ENCODE peak calls at places on chromosomes 5 and 9, in four cellular contexts. L, D, J and O are unnamed samples.

GRCh38 chr5:124981901-124982300 is 235.5 kb upstream of the ZNF608 start:
- DNase-seq in L (peak), J (no peak), D (no peak), O (no peak)

GRCh38 chr9:95005276-95006141 is 279.0 kb downstream of the AOPEP start:
- DNase-seq in L (no peak), J (no peak), D (no peak), O (no peak)

GRCh38 chr5:675111-675875 is 17.9 kb downstream of the TPPP start:
- DNase-seq in D (no peak), J (no peak), L (no peak), O (no peak)

GRCh38 chr9:137463194-137463930 is 4.2 kb upstream of the NSMF start:
- DNase-seq in D (no peak), L (peak), J (no peak), O (no peak)

GRCh38 chr9:731474-731873 is 110.0 kb upstream of the DMRT1 start:
- DNase-seq in L (no peak), D (no peak), J (no peak), O (no peak)

GRCh38 chr5:112685929-112686328 is 51.8 kb upstream of the APC start:
- DNase-seq in L (no peak), J (no peak), D (no peak), O (no peak)

GRCh38 chr5:115472601-115473000 is 72.0 kb downstream of the FEM1C start:
- DNase-seq in D (no peak), L (no peak), J (no peak), O (no peak)

GRCh38 chr9:602716-603115 is 238.8 kb upstream of the DMRT1 start:
- DNase-seq in L (no peak), D (no peak), J (no peak), O (no peak)

GRCh38 chr5:172641359-172642045 is 439 bp downstream of the NEURL1B start:
- DNase-seq in D (no peak), L (no peak), J (no peak), O (peak)

GRCh38 chr9:87372401-87372851 is 125.2 kb upstream of the DAPK1 start:
- DNase-seq in J (no peak), D (no peak), L (peak), O (no peak)

GRCh38 chr5:122805481-122805880 is 30.6 kb downstream of the SNX2 start:
- DNase-seq in D (no peak), L (no peak), J (no peak), O (no peak)

GRCh38 chr5:72231989-72232703 is 87.9 kb downstream of the MRPS27 start:
- DNase-seq in D (no peak), L (no peak), J (peak), O (no peak)

GRCh38 chr9:81653240-81653639 is 36.1 kb downstream of the TLE1 start:
- DNase-seq in D (no peak), J (no peak), L (no peak), O (no peak)

GRCh38 chr9:33044162-33044673 is 19.1 kb downstream of the DNAJA1 start:
- DNase-seq in D (no peak), J (no peak), L (no peak), O (no peak)

GRCh38 chr5:54066433-54066832 is 243.9 kb downstream of the ARL15 start:
- DNase-seq in D (no peak), L (no peak), J (no peak), O (no peak)

GRCh38 chr5:54063817-54064216 is 246.6 kb downstream of the ARL15 start:
- DNase-seq in D (no peak), L (no peak), J (no peak), O (no peak)

DNA sequence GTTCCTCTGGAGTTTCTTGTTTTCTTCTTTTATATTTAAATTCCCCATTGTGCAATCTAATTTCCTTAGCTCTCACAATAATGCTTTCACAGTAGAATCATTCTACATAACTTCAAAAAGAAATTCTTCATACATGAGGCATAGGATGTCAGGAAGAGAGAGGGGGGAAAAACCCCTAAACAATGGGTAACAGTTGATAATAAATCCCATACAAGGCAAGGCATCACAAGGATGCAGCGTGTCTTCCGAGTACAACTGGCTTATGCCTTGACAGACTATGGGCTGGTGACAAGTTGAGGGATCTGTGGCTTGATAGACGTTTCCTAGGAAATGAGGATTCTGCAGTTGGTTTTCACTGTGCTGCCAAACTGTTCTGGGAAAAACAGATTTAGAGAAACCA is 247.4 kb downstream of the ARL15 start:
- DNase-seq in D (no peak), L (no peak), J (no peak), O (no peak)
- TF ChIP-seq BHLHE40 in D (no peak), L (no peak), J (no peak), O (no peak)

GRCh38 chr9:10173561-10173960 is 439.2 kb downstream of the PTPRD start:
- DNase-seq in D (no peak), J (no peak), L (no peak), O (no peak)
- TF ChIP-seq SP1 in D (no peak), J (no peak), L (no peak), O (no peak)

DNA sequence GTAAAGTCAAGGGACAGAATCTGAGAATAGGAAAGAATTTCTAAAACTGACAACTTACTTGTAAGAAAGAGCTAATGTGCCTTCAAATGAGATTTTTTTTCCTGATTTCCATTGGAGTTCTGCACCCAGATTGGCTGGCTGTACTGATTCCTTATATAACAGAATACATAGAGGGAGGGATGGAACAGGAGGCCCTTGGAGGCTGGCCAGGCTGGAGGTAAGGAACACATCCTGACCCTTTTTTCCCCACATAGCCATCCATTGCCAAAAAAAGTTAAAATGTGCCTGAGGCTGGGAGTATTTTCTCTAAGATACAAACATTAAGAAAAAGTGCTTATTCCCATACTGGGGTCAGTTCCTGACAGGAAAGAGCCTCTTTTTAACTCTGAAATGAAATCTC is 27.3 kb upstream of the IFNA14 start:
- DNase-seq in J (no peak), L (no peak), D (no peak), O (no peak)
- TF ChIP-seq FOXM1 in J (no peak), L (no peak), D (no peak), O (no peak)

DNA sequence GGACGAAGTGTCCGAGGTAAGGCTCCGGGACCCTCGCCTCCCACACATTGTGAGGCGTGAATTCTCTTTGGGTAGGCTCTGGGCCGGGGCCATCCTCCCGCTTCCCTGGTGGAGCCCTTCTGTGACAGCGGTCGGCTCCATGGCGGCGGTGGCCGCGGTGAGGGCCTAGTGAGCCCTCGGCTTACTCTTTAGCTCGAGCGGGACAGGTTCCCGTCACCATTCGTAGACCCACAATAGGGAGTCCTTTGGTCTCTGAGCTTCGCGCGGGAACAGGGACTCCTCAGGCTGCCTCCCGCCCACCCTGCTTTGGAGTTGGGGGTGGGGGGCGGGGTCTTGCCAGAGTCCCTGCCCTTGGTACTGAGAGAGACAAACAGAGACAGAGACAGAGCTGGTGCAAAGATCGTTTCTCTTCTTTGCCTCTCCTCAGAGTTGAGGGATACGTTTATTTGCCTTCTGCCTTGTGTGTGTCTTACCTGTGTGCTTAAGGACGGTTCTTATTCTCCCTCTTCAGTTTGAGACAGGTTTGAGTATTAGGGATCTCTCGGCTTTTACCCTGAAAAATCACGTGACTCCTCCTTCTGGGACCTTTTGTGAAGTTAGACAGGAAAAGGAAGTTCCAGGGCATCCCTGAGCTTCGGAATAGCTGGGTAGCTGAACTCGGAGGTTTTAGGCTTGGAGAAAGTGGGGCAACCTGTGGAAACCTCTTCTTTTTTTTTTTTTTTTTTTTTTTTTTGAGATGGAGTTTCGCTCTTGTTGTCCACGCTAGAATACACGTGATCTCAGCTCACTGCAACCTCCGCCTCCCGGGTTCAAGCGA is 833 bp downstream of the ANKHD1 start:
- DNase-seq in J (peak), D (peak), L (peak), O (peak)
- TF ChIP-seq BHLHE40 in J (peak), D (no peak), L (peak), O (no peak)

GRCh38 chr9:18786936-18787658 is 245.9 kb downstream of the SAXO1 start:
- DNase-seq in J (no peak), L (no peak), D (no peak), O (no peak)
- TF ChIP-seq SP1 in J (no peak), L (no peak), D (no peak), O (no peak)